ENCODE peak calls at places on chromosomes 16 and 17, in five cellular contexts. O is GM12878, B is H1, D is GM12892, L is K562. R is an unnamed sample.

GRCh38 chr17:21814776-21815175 is 122.5 kb downstream of the KCNJ18 start:
- DNase-seq in O (no peak), B (no peak), D (no peak), L (no peak), R (no peak)

GRCh38 chr16:69338557-69339288 is 641 bp downstream of the COG8 start:
- DNase-seq in O (no peak), B (no peak), D (no peak), L (no peak), R (no peak)

GRCh38 chr16:86566601-86566965 is at the start of gene FOXC2:
- DNase-seq in O (no peak), B (peak; percentile 96), D (no peak), L (peak; percentile 60), R (no peak)

GRCh38 chr17:6498798-6499540 is 54.7 kb downstream of the PIMREG start:
- DNase-seq in O (no peak), B (no peak), D (no peak), L (no peak), R (no peak)

GRCh38 chr17:79043191-79043930 is 19.4 kb downstream of the C1QTNF1 start:
- DNase-seq in O (no peak), B (no peak), D (no peak), L (no peak), R (no peak)

GRCh38 chr16:87648236-87648635 is 45.9 kb downstream of the JPH3 start:
- DNase-seq in O (no peak), B (no peak), D (no peak), L (no peak), R (no peak)

GRCh38 chr17:48162946-48163506 is 55.5 kb downstream of the SNX11 start:
- DNase-seq in O (no peak), B (no peak), D (no peak), L (no peak), R (no peak)

GRCh38 chr17:35892091-35892637 is 12.0 kb upstream of the CCL5 start:
- DNase-seq in O (no peak), B (no peak), D (no peak), L (no peak), R (no peak)

GRCh38 chr17:37847811-37848331 is 76.3 kb upstream of the TBC1D3K start:
- DNase-seq in O (no peak), B (no peak), D (no peak), L (no peak), R (no peak)

GRCh38 chr16:1688807-1689560 is 10.9 kb downstream of the JPT2 start:
- DNase-seq in O (no peak), B (no peak), D (no peak), L (no peak), R (no peak)

GRCh38 chr17:39212841-39213480 is 12.8 kb downstream of the STAC2 start:
- DNase-seq in O (no peak), B (no peak), D (no peak), L (no peak), R (no peak)

GRCh38 chr16:56424791-56425438 is 430 bp downstream of the AMFR start:
- DNase-seq in O (no peak), B (peak; percentile 63), D (peak; percentile 21), L (peak; percentile 79), R (peak; percentile 14)

GRCh38 chr16:65004570-65004969 is 117.3 kb downstream of the CDH11 start:
- DNase-seq in O (no peak), B (no peak), D (no peak), L (no peak), R (no peak)

GRCh38 chr16:1494129-1494640 is 1.0 kb downstream of the TELO2 start:
- DNase-seq in O (no peak), B (no peak), D (no peak), L (peak; percentile 62), R (no peak)

GRCh38 chr17:81810476-81810875 is 6.5 kb downstream of the GCGR start:
- DNase-seq in O (no peak), B (no peak), D (no peak), L (no peak), R (no peak)

GRCh38 chr16:56481468-56482112 is 30.2 kb downstream of the OGFOD1 start:
- DNase-seq in O (no peak), B (no peak), D (no peak), L (no peak), R (no peak)

GRCh38 chr16:85621698-85622433 is 8.7 kb downstream of the GSE1 start:
- DNase-seq in O (no peak), B (no peak), D (no peak), L (no peak), R (no peak)

GRCh38 chr17:62094175-62094574 is 29.1 kb upstream of the MED13 start:
- DNase-seq in O (no peak), B (no peak), D (no peak), L (no peak), R (no peak)

GRCh38 chr16:194516-194915 is 14.3 kb downstream of the HBQ1 start:
- DNase-seq in O (no peak), B (no peak), D (no peak), L (no peak), R (no peak)

GRCh38 chr17:57694051-57694450 is 51.0 kb downstream of the CCDC182 start:
- DNase-seq in O (no peak), B (no peak), D (no peak), L (no peak), R (no peak)

GRCh38 chr16:3046506-3047386 is at the start of gene MMP25:
- DNase-seq in O (no peak), B (peak; percentile 84), D (no peak), L (peak; percentile 50), R (no peak)

GRCh38 chr17:55730380-55730779 is 7.7 kb upstream of the TMEM100 start:
- DNase-seq in O (no peak), B (no peak), D (no peak), L (no peak), R (no peak)

GRCh38 chr17:55729484-55729883 is 6.8 kb upstream of the TMEM100 start:
- DNase-seq in O (no peak), B (no peak), D (no peak), L (no peak), R (no peak)

GRCh38 chr17:55728833-55729232 is 6.2 kb upstream of the TMEM100 start:
- DNase-seq in O (no peak), B (no peak), D (no peak), L (no peak), R (no peak)

GRCh38 chr17:55731586-55732250 is 9.1 kb upstream of the TMEM100 start:
- DNase-seq in O (no peak), B (no peak), D (no peak), L (peak; percentile 17), R (no peak)

DNA sequence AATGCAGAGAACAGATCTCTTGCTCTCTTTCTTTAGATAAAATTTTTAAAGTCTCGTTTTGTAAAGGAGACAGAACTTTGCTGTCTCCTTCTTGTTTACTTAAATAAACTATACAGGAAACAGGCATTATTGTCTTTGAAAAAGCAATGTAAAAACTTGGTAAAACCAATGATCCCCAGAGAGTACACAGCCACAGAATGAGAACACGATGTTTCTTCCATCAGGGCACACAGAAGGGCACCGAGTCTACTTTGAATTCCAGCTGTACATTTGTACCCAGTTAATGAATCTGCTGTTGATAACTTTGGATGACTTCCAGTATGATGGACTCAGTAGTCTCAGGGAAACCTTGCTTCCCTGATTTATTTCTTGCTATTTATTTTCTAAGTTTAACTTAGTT is 8.1 kb upstream of the TMEM100 start:
- DNase-seq in O (no peak), B (no peak), D (no peak), L (no peak), R (no peak)
- TF ChIP-seq POLR2AphosphoS5 in O (no peak), B (no peak), D (no peak), L (no peak), R (no peak)

DNA sequence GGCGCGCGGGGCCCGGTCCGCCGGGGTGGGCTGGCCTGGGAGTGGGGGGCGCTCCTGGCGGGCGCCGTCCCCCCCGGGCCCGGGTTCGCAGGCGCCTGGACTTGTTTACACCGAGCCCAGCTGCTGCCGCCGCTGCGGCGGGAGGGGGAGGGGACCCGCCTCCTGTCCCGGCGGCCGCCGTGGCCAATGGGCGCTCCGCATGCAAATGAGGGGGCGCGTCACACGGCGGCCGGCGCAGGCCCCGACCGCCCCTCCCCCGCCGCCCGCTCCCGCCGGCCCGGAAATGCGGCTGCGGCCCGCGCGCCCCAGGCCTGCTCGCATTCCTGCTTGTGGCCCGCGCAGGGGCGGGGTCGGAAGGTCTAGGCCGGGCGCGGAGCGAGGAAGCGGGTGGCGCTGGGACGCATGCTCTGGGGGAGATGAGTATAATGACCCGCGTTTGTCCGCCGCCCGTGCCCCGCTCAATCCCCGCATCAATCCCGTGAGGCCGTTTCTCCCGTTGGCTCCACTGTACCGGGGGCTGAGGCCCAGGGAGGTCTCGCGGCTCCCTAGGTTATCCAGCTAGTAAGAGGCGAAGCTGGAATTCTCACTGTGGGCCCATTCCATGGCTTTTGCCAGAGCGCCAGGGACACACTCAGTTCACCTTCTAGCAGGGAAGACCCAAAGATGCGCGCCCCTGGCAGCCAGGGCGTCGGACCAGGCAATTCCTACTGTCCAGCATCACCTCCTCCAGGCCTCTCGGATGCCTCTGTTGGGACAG is at the start of gene YPEL3:
- DNase-seq in O (peak; percentile 35), B (peak; percentile 88), D (peak; percentile 98), L (peak; percentile 98), R (peak; percentile 97)
- TF ChIP-seq POLR2A in O (peak; percentile 86), B (peak; percentile 78), D (peak; percentile 69), L (peak; percentile 71), R (no peak)

GRCh38 chr16:66524601-66525164 is 25.2 kb downstream of the TK2 start:
- DNase-seq in O (peak; percentile 85), B (no peak), D (peak; percentile 44), L (peak; percentile 52), R (peak; percentile 44)
- TF ChIP-seq TAF1 in O (peak; percentile 36), B (no peak), D (no peak), L (no peak), R (no peak)

DNA sequence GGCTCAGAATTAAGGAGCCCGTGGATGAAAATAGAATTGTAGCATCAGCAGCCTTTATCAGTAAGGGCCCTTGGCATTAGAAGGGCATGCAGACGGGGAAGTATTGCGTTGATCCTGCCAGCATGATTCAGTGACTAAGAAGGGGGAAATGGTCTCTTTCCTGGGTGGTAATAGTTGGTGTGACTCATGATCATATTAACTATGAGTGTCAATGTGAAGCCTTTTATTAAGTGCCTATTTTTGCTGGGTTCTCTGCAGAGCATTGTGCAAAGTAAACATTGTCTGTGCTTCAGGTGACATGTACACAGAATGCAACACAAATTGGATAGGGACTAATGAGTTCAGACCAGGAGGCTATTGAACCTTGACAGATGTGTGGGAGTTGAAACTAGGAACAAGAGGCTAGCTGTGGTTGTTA is 24.5 kb downstream of the RCVRN start:
- DNase-seq in O (peak; percentile 1), B (no peak), D (no peak), L (no peak), R (no peak)
- TF ChIP-seq POLR2AphosphoS5 in O (no peak), B (no peak), D (no peak), L (no peak), R (no peak)

DNA sequence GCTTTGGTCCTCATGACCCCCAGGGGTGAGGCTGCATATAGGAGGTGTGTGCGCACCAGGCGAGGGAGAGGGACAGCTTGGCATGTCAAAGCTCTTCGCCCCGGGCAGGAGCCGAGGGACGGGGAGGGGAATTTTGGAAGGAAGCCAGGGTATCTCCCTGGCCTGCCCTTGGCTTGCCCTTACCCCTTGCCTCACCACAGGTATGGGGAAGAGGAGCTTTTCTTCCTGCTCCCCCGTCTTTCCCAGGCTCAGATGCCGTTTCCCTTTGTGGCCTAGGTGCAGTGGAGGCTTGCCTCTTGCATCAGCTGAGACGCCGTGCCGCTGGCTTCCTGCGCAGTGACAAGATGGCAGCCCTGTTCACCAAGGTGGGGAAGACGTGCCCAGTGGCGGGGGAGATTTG is 24.1 kb downstream of the SGSM2 start:
- DNase-seq in O (no peak), B (no peak), D (no peak), L (no peak), R (no peak)
- TF ChIP-seq POLR2A in O (no peak), B (no peak), D (no peak), L (no peak), R (no peak)

R was measured in GM12891.